ENCODE peak calls at places on chromosome 21, in six cellular contexts. One of them, this sample, is unnamed.

GRCh38 chr21:32325706-32326105 is 27.1 kb downstream of the MRAP start:
- DNase-seq in IMR-90: peak
- DNase-seq in mesenchymal stem cell: no peak
- DNase-seq in H9: no peak
- DNase-seq in H1: no peak
- DNase-seq in trophoblast cell: no peak
- DNase-seq in this sample: no peak

GRCh38 chr21:37904879-37905278 is 11.4 kb downstream of the KCNJ6 start:
- DNase-seq in trophoblast cell: no peak
- DNase-seq in IMR-90: no peak
- DNase-seq in H9: no peak
- DNase-seq in mesenchymal stem cell: no peak
- DNase-seq in H1: no peak
- DNase-seq in this sample: no peak

GRCh38 chr21:41479686-41480085 is 28.3 kb downstream of the TMPRSS2 start:
- DNase-seq in H1: no peak
- DNase-seq in H9: no peak
- DNase-seq in IMR-90: no peak
- DNase-seq in trophoblast cell: no peak
- DNase-seq in mesenchymal stem cell: no peak
- DNase-seq in this sample: no peak

GRCh38 chr21:38913120-38913975 is 107.6 kb downstream of the ETS2 start:
- DNase-seq in H1: no peak
- DNase-seq in IMR-90: peak
- DNase-seq in mesenchymal stem cell: peak
- DNase-seq in trophoblast cell: peak
- DNase-seq in H9: peak
- DNase-seq in this sample: peak

GRCh38 chr21:37915941-37916794 is at the start of gene KCNJ6:
- DNase-seq in IMR-90: peak
- DNase-seq in H1: no peak
- DNase-seq in trophoblast cell: peak
- DNase-seq in mesenchymal stem cell: peak
- DNase-seq in H9: peak
- DNase-seq in this sample: peak

GRCh38 chr21:8990326-8991087 is 1530.9 kb upstream of the TPTE start:
- DNase-seq in trophoblast cell: no peak
- DNase-seq in IMR-90: no peak
- DNase-seq in mesenchymal stem cell: no peak
- DNase-seq in H9: no peak
- DNase-seq in H1: no peak
- DNase-seq in this sample: no peak

GRCh38 chr21:38244885-38245869 is 11.6 kb upstream of the KCNJ15 start:
- DNase-seq in trophoblast cell: no peak
- DNase-seq in H1: no peak
- DNase-seq in IMR-90: peak
- DNase-seq in H9: no peak
- DNase-seq in mesenchymal stem cell: peak
- DNase-seq in this sample: no peak

GRCh38 chr21:19011448-19011847 is 607.9 kb upstream of the TMPRSS15 start:
- DNase-seq in mesenchymal stem cell: no peak
- DNase-seq in H9: no peak
- DNase-seq in IMR-90: no peak
- DNase-seq in trophoblast cell: no peak
- DNase-seq in H1: no peak
- DNase-seq in this sample: no peak

GRCh38 chr21:28229811-28230210 is 762.9 kb downstream of the LTN1 start:
- DNase-seq in mesenchymal stem cell: peak
- DNase-seq in H9: no peak
- DNase-seq in IMR-90: peak
- DNase-seq in H1: no peak
- DNase-seq in trophoblast cell: peak
- DNase-seq in this sample: no peak

GRCh38 chr21:28801906-28802305 is 190.8 kb downstream of the LTN1 start:
- DNase-seq in H9: no peak
- DNase-seq in IMR-90: peak
- DNase-seq in H1: no peak
- DNase-seq in mesenchymal stem cell: peak
- DNase-seq in trophoblast cell: no peak
- DNase-seq in this sample: no peak

GRCh38 chr21:31873275-31873695 is 465 bp downstream of the HUNK start:
- DNase-seq in mesenchymal stem cell: no peak
- DNase-seq in H1: no peak
- DNase-seq in trophoblast cell: no peak
- DNase-seq in H9: peak
- DNase-seq in IMR-90: no peak
- DNase-seq in this sample: peak

GRCh38 chr21:32364387-32364786 is 28.4 kb downstream of the URB1 start:
- DNase-seq in H1: no peak
- DNase-seq in IMR-90: no peak
- DNase-seq in mesenchymal stem cell: no peak
- DNase-seq in H9: no peak
- DNase-seq in trophoblast cell: no peak
- DNase-seq in this sample: no peak

GRCh38 chr21:26813426-26813998 is 31.7 kb downstream of the ADAMTS1 start:
- DNase-seq in trophoblast cell: no peak
- DNase-seq in IMR-90: no peak
- DNase-seq in H9: no peak
- DNase-seq in mesenchymal stem cell: no peak
- DNase-seq in H1: no peak
- DNase-seq in this sample: no peak

GRCh38 chr21:31781737-31782136 is 49.8 kb upstream of the SCAF4 start:
- DNase-seq in IMR-90: peak
- DNase-seq in H1: no peak
- DNase-seq in H9: no peak
- DNase-seq in trophoblast cell: no peak
- DNase-seq in mesenchymal stem cell: peak
- DNase-seq in this sample: no peak

GRCh38 chr21:38306833-38307232 is 50.0 kb downstream of the KCNJ15 start:
- DNase-seq in mesenchymal stem cell: peak
- DNase-seq in H9: no peak
- DNase-seq in H1: no peak
- DNase-seq in trophoblast cell: no peak
- DNase-seq in IMR-90: peak
- DNase-seq in this sample: no peak

GRCh38 chr21:38756746-38757145 is 49.0 kb upstream of the ETS2 start:
- DNase-seq in H1: no peak
- DNase-seq in mesenchymal stem cell: peak
- DNase-seq in H9: no peak
- DNase-seq in trophoblast cell: peak
- DNase-seq in IMR-90: peak
- DNase-seq in this sample: no peak

GRCh38 chr21:32257952-32258785 is 20.7 kb downstream of the MIS18A start:
- DNase-seq in H9: peak
- DNase-seq in trophoblast cell: peak
- DNase-seq in IMR-90: peak
- DNase-seq in mesenchymal stem cell: peak
- DNase-seq in H1: peak
- DNase-seq in this sample: peak

GRCh38 chr21:27466175-27466574 is 499.3 kb upstream of the ADAMTS5 start:
- DNase-seq in trophoblast cell: no peak
- DNase-seq in H9: no peak
- DNase-seq in IMR-90: no peak
- DNase-seq in mesenchymal stem cell: no peak
- DNase-seq in H1: no peak
- DNase-seq in this sample: no peak

GRCh38 chr21:14883351-14883750 is 181.4 kb downstream of the NRIP1 start:
- DNase-seq in mesenchymal stem cell: no peak
- DNase-seq in H1: no peak
- DNase-seq in IMR-90: no peak
- DNase-seq in trophoblast cell: no peak
- DNase-seq in H9: no peak
- DNase-seq in this sample: no peak

GRCh38 chr21:26032263-26032662 is 138.3 kb downstream of the APP start:
- DNase-seq in mesenchymal stem cell: no peak
- DNase-seq in H9: no peak
- DNase-seq in trophoblast cell: peak
- DNase-seq in IMR-90: no peak
- DNase-seq in H1: no peak
- DNase-seq in this sample: no peak

GRCh38 chr21:29538115-29538514 is 239.4 kb downstream of the BACH1 start:
- DNase-seq in H9: no peak
- DNase-seq in H1: no peak
- DNase-seq in trophoblast cell: peak
- DNase-seq in mesenchymal stem cell: no peak
- DNase-seq in IMR-90: peak
- DNase-seq in this sample: no peak

GRCh38 chr21:23217597-23217996 is 2219.4 kb downstream of the NCAM2 start:
- DNase-seq in trophoblast cell: no peak
- DNase-seq in H9: no peak
- DNase-seq in mesenchymal stem cell: no peak
- DNase-seq in IMR-90: no peak
- DNase-seq in H1: no peak
- DNase-seq in this sample: no peak

GRCh38 chr21:41877901-41878830 is 978 bp downstream of the PRDM15 start:
- DNase-seq in H9: no peak
- DNase-seq in trophoblast cell: peak
- DNase-seq in H1: no peak
- DNase-seq in mesenchymal stem cell: peak
- DNase-seq in IMR-90: peak
- DNase-seq in this sample: peak

GRCh38 chr21:26280715-26281310 is 110.2 kb upstream of the APP start:
- DNase-seq in mesenchymal stem cell: peak
- DNase-seq in IMR-90: no peak
- DNase-seq in trophoblast cell: no peak
- DNase-seq in H9: no peak
- DNase-seq in H1: no peak
- DNase-seq in this sample: no peak

GRCh38 chr21:38346286-38346685 is 89.5 kb downstream of the KCNJ15 start:
- DNase-seq in IMR-90: no peak
- DNase-seq in trophoblast cell: no peak
- DNase-seq in H1: no peak
- DNase-seq in H9: no peak
- DNase-seq in mesenchymal stem cell: no peak
- DNase-seq in this sample: no peak

GRCh38 chr21:37365657-37366487 is 701 bp upstream of the DYRK1A start:
- DNase-seq in IMR-90: peak
- DNase-seq in mesenchymal stem cell: peak
- DNase-seq in H1: no peak
- DNase-seq in H9: peak
- DNase-seq in trophoblast cell: peak
- DNase-seq in this sample: peak

GRCh38 chr21:38956006-38956405 is 150.3 kb downstream of the ETS2 start:
- DNase-seq in mesenchymal stem cell: no peak
- DNase-seq in trophoblast cell: no peak
- DNase-seq in H1: no peak
- DNase-seq in H9: no peak
- DNase-seq in IMR-90: peak
- DNase-seq in this sample: no peak

GRCh38 chr21:32349333-32349944 is 43.4 kb downstream of the URB1 start:
- DNase-seq in IMR-90: no peak
- DNase-seq in trophoblast cell: no peak
- DNase-seq in H1: no peak
- DNase-seq in H9: no peak
- DNase-seq in mesenchymal stem cell: no peak
- DNase-seq in this sample: no peak

GRCh38 chr21:37281993-37282392 is 14.9 kb upstream of the VPS26C start:
- DNase-seq in H1: no peak
- DNase-seq in IMR-90: no peak
- DNase-seq in trophoblast cell: no peak
- DNase-seq in mesenchymal stem cell: no peak
- DNase-seq in H9: no peak
- DNase-seq in this sample: no peak

GRCh38 chr21:27561116-27561515 is 594.2 kb upstream of the ADAMTS5 start:
- DNase-seq in H1: no peak
- DNase-seq in IMR-90: no peak
- DNase-seq in trophoblast cell: peak
- DNase-seq in mesenchymal stem cell: peak
- DNase-seq in H9: no peak
- DNase-seq in this sample: no peak

GRCh38 chr21:38297193-38297592 is 40.4 kb downstream of the KCNJ15 start:
- DNase-seq in trophoblast cell: peak
- DNase-seq in H9: no peak
- DNase-seq in mesenchymal stem cell: peak
- DNase-seq in IMR-90: peak
- DNase-seq in H1: no peak
- DNase-seq in this sample: no peak

GRCh38 chr21:26148071-26148470 is 22.5 kb downstream of the APP start:
- DNase-seq in H9: peak
- DNase-seq in trophoblast cell: no peak
- DNase-seq in IMR-90: no peak
- DNase-seq in H1: no peak
- DNase-seq in mesenchymal stem cell: peak
- DNase-seq in this sample: peak

GRCh38 chr21:34075760-34076159 is 2.4 kb downstream of the MRPS6 start:
- DNase-seq in trophoblast cell: no peak
- DNase-seq in H1: no peak
- DNase-seq in mesenchymal stem cell: peak
- DNase-seq in IMR-90: no peak
- DNase-seq in H9: no peak
- DNase-seq in this sample: no peak
- H3K9ac ChIP-seq in trophoblast cell: no peak
- H3K9ac ChIP-seq in H1: no peak
- H3K9ac ChIP-seq in mesenchymal stem cell: peak
- H3K9ac ChIP-seq in IMR-90: no peak
- H3K9ac ChIP-seq in H9: no peak
- H3K9ac ChIP-seq in this sample: no peak

GRCh38 chr21:30616125-30616524 is at the start of gene KRTAP20-1:
- DNase-seq in H9: no peak
- DNase-seq in IMR-90: no peak
- DNase-seq in H1: no peak
- DNase-seq in trophoblast cell: peak
- DNase-seq in mesenchymal stem cell: no peak
- DNase-seq in this sample: no peak
- H3K14ac ChIP-seq in H9: no peak
- H3K14ac ChIP-seq in IMR-90: no peak
- H3K14ac ChIP-seq in H1: no peak
- H3K14ac ChIP-seq in trophoblast cell: no peak
- H3K14ac ChIP-seq in mesenchymal stem cell: no peak
- H3K14ac ChIP-seq in this sample: no peak

DNA sequence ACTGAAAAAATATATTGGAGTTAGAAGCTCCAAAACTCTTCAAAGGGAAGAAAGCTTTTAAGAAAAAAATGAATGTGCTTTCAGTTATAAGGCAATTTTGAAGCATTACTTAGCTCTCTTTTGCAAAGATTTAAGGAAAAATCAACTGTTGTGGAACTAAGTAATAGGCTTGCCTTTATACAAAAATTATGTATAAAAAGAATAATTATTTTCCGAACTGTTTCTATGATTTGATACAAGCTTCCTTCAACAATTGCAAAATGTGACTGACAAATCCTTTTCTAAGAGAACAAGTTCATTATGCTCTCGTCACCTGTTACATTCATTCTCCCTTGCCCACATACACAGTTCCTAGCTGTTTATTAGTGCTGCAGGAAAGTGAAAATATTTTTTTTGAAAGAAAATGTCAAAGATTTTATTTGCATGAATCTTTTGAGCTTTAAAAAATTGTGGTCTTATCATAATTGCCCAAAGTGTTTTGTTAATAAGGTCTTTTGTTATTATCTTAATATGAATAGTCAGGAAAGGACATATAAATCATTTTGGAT is 466.2 kb downstream of the USP25 start:
- DNase-seq in trophoblast cell: no peak
- DNase-seq in IMR-90: no peak
- DNase-seq in mesenchymal stem cell: peak
- DNase-seq in H1: no peak
- DNase-seq in H9: no peak
- DNase-seq in this sample: no peak
- H3K9ac ChIP-seq in trophoblast cell: no peak
- H3K9ac ChIP-seq in IMR-90: peak
- H3K9ac ChIP-seq in mesenchymal stem cell: peak
- H3K9ac ChIP-seq in H1: no peak
- H3K9ac ChIP-seq in H9: no peak
- H3K9ac ChIP-seq in this sample: no peak

GRCh38 chr21:35796834-35797233 is 263.5 kb downstream of the SETD4 start:
- DNase-seq in H1: no peak
- DNase-seq in IMR-90: peak
- DNase-seq in H9: no peak
- DNase-seq in trophoblast cell: no peak
- DNase-seq in mesenchymal stem cell: no peak
- DNase-seq in this sample: no peak
- H3K14ac ChIP-seq in H1: no peak
- H3K14ac ChIP-seq in IMR-90: no peak
- H3K14ac ChIP-seq in H9: no peak
- H3K14ac ChIP-seq in trophoblast cell: no peak
- H3K14ac ChIP-seq in mesenchymal stem cell: no peak
- H3K14ac ChIP-seq in this sample: no peak

This sample was measured in neuronal stem cell.